ENCODE peak calls at places on chromosomes 11 and 22, in nine cellular contexts. W, A, H, F, Z, S, L, Q and C are unnamed samples.
A peak's percentile ranks its signal among the peaks of the same experiment; 100 is the strongest.

GRCh38 chr22:26660961-26661578 is 3.7 kb downstream of the MIAT start:
- DNase-seq in Z (no peak), S (no peak), W (no peak), F (no peak), L (no peak), H (no peak), Q (no peak), A (peak; percentile 43), C (no peak)

GRCh38 chr11:19428206-19429001 is 187.7 kb upstream of the E2F8 start:
- DNase-seq in F (no peak), Z (peak; percentile 8), S (no peak), A (peak; percentile 35), W (no peak), H (no peak), L (no peak), Q (no peak), C (no peak)

GRCh38 chr11:104907521-104908185 is 9.4 kb upstream of the CASP12 start:
- DNase-seq in H (no peak), W (no peak), A (no peak), F (peak; percentile 30), Q (no peak), S (no peak), Z (no peak), L (no peak), C (no peak)

GRCh38 chr11:122697636-122698167 is 42.2 kb downstream of the UBASH3B start:
- DNase-seq in Z (no peak), W (peak; percentile 94), Q (no peak), H (no peak), A (no peak), S (peak; percentile 81), F (no peak), L (no peak), C (no peak)

GRCh38 chr11:129967996-129968395 is 34.6 kb downstream of the PRDM10 start:
- DNase-seq in W (no peak), S (no peak), Z (no peak), Q (no peak), F (no peak), A (no peak), H (no peak), L (no peak), C (no peak)

GRCh38 chr11:17846852-17847453 is 112.4 kb downstream of the KCNC1 start:
- DNase-seq in H (no peak), L (no peak), A (peak; percentile 34), Q (peak; percentile 67), W (no peak), Z (peak; percentile 17), S (no peak), F (peak; percentile 22), C (no peak)

GRCh38 chr11:45457649-45458048 is 171.5 kb upstream of the SYT13 start:
- DNase-seq in F (peak; percentile 49), Q (no peak), H (no peak), L (no peak), W (no peak), A (no peak), S (peak; percentile 86), Z (no peak), C (no peak)

GRCh38 chr22:17952273-17952801 is 72.0 kb downstream of the MICAL3 start:
- DNase-seq in A (no peak), S (no peak), Q (no peak), Z (peak; percentile 46), L (no peak), W (no peak), H (no peak), F (no peak), C (no peak)

GRCh38 chr11:72352859-72353551 is 81.3 kb downstream of the CLPB start:
- DNase-seq in W (no peak), A (peak; percentile 61), Z (peak; percentile 10), Q (no peak), L (no peak), F (peak; percentile 83), S (peak; percentile 65), H (no peak), C (no peak)

GRCh38 chr11:35012467-35013191 is 96.2 kb downstream of the PDHX start:
- DNase-seq in F (no peak), L (no peak), S (no peak), H (no peak), Z (no peak), W (no peak), A (no peak), Q (no peak), C (no peak)

GRCh38 chr22:49951986-49952896 is 8.3 kb upstream of the PIM3 start:
- DNase-seq in Q (no peak), A (no peak), H (no peak), Z (peak; percentile 58), S (peak; percentile 78), L (no peak), W (no peak), F (no peak), C (peak; percentile 94)

GRCh38 chr11:86101941-86102407 is 33.1 kb upstream of the PICALM start:
- DNase-seq in F (no peak), W (no peak), A (no peak), S (no peak), Q (no peak), H (no peak), L (no peak), Z (peak; percentile 47), C (no peak)